ENCODE peak calls at places on chromosomes 2 and 18, in ten cellular contexts. P is HT1080; D is renal cortical epithelial cell; H is fibroblast of the conjunctiva; X is stimulated activated CD8-positive, alpha-beta memory T cell treated with anti-CD3 and anti-CD28 coated beads, Interleukin-4, amount 100 ng/mL, for 24 hours; Z is right atrium auricular region; B is head of caudate nucleus; I is fibroblast of lung; N is left colon; Y is activated CD4-positive, alpha-beta T cell treated with anti-CD3 and anti-CD28 coated beads for 36 hours. E is an unnamed sample.

GRCh38 chr18:31876707-31877106 is 66.2 kb downstream of the TRAPPC8 start:
- DNase-seq in X (no peak), Y (no peak), D (no peak), H (no peak), P (peak), I (no peak), B (no peak), Z (no peak), N (no peak), E (no peak)

GRCh38 chr2:5392658-5393057 is 299.5 kb upstream of the SOX11 start:
- DNase-seq in P (peak), Z (no peak), D (no peak), B (no peak), Y (no peak), I (peak), H (no peak), N (no peak), X (no peak), E (no peak)

GRCh38 chr2:46263347-46263746 is 33.9 kb upstream of the EPAS1 start:
- DNase-seq in X (no peak), N (no peak), D (no peak), Z (no peak), I (no peak), Y (no peak), H (no peak), B (no peak), P (no peak), E (no peak)

GRCh38 chr2:238104521-238105311 is 4.6 kb downstream of the ESPNL start:
- DNase-seq in Y (no peak), I (no peak), D (no peak), H (no peak), N (no peak), P (no peak), Z (no peak), B (no peak), X (no peak), E (no peak)

GRCh38 chr2:156300337-156300736 is 32.2 kb downstream of the NR4A2 start:
- DNase-seq in H (no peak), B (no peak), X (no peak), D (no peak), Z (no peak), Y (no peak), I (no peak), P (no peak), N (no peak), E (no peak)

GRCh38 chr2:60984717-60985116 is 32.8 kb upstream of the PEX13 start:
- DNase-seq in N (no peak), X (no peak), I (no peak), P (no peak), B (no peak), Y (no peak), D (no peak), H (no peak), Z (no peak), E (no peak)

GRCh38 chr2:19580830-19581229 is 222.4 kb upstream of the OSR1 start:
- DNase-seq in H (no peak), D (peak), N (no peak), Y (no peak), B (no peak), P (peak), I (peak), X (no peak), Z (no peak), E (peak)

GRCh38 chr2:239406316-239406995 is 5.6 kb upstream of the HDAC4 start:
- DNase-seq in P (no peak), Y (no peak), H (no peak), X (no peak), Z (no peak), I (no peak), D (no peak), B (no peak), N (no peak), E (no peak)

GRCh38 chr18:13422541-13423147 is 204.1 kb downstream of the LDLRAD4 start:
- DNase-seq in N (no peak), Z (no peak), X (no peak), I (no peak), B (peak), Y (no peak), H (no peak), P (no peak), D (no peak), E (no peak)

GRCh38 chr2:20487030-20487391 is 40.1 kb downstream of the RHOB start:
- DNase-seq in Z (no peak), Y (no peak), X (no peak), H (no peak), N (no peak), I (no peak), B (no peak), D (no peak), P (no peak), E (no peak)

GRCh38 chr2:231193216-231193615 is 5.2 kb upstream of the ARMC9 start:
- DNase-seq in X (no peak), D (no peak), I (no peak), H (no peak), Z (no peak), N (no peak), B (no peak), Y (no peak), P (no peak), E (no peak)

GRCh38 chr2:173708757-173709156 is 256.4 kb downstream of the SP3 start:
- DNase-seq in H (no peak), I (peak), B (no peak), Z (no peak), Y (no peak), X (no peak), N (peak), D (peak), P (no peak), E (peak)

GRCh38 chr2:133489641-133490411 is 78.4 kb downstream of the NCKAP5 start:
- DNase-seq in X (no peak), B (no peak), Z (no peak), P (peak), D (peak), N (peak), H (no peak), Y (no peak), I (peak), E (peak)